ENCODE peak calls at places on chromosomes 6 and 20, in five cellular contexts. One of them, this sample, is unnamed.

GRCh38 chr6:155224031-155224451 is 39.8 kb upstream of the CLDN20 start:
- DNase-seq in neuronal stem cell: no peak
- DNase-seq in CD8-positive, alpha-beta T cell: no peak
- DNase-seq in heart right ventricle: no peak
- DNase-seq in heart left ventricle: no peak
- DNase-seq in this sample: no peak

GRCh38 chr20:13865825-13866351 is 81.1 kb downstream of the NDUFAF5 start:
- DNase-seq in neuronal stem cell: no peak
- DNase-seq in heart left ventricle: no peak
- DNase-seq in CD8-positive, alpha-beta T cell: no peak
- DNase-seq in heart right ventricle: no peak
- DNase-seq in this sample: no peak

GRCh38 chr6:43860285-43860684 is 90.3 kb downstream of the VEGFA start:
- DNase-seq in CD8-positive, alpha-beta T cell: no peak
- DNase-seq in heart right ventricle: no peak
- DNase-seq in neuronal stem cell: no peak
- DNase-seq in heart left ventricle: no peak
- DNase-seq in this sample: no peak

GRCh38 chr6:148608211-148608951 is 138.4 kb upstream of the UST start:
- DNase-seq in heart right ventricle: no peak
- DNase-seq in heart left ventricle: no peak
- DNase-seq in neuronal stem cell: no peak
- DNase-seq in CD8-positive, alpha-beta T cell: no peak
- DNase-seq in this sample: no peak

GRCh38 chr6:16901777-16902176 is 140.5 kb upstream of the ATXN1 start:
- DNase-seq in heart right ventricle: peak; percentile 11
- DNase-seq in neuronal stem cell: no peak
- DNase-seq in heart left ventricle: peak; percentile 42
- DNase-seq in CD8-positive, alpha-beta T cell: no peak
- DNase-seq in this sample: no peak

GRCh38 chr6:81762132-81762531 is 9.7 kb upstream of the TENT5A start:
- DNase-seq in CD8-positive, alpha-beta T cell: no peak
- DNase-seq in heart left ventricle: no peak
- DNase-seq in neuronal stem cell: no peak
- DNase-seq in heart right ventricle: no peak
- DNase-seq in this sample: no peak

GRCh38 chr20:58839474-58839874 is 11.2 kb downstream of the GNAS-AS1 start:
- DNase-seq in heart right ventricle: peak; percentile 34
- DNase-seq in neuronal stem cell: no peak
- DNase-seq in heart left ventricle: no peak
- DNase-seq in CD8-positive, alpha-beta T cell: peak; percentile 46
- DNase-seq in this sample: peak; percentile 79

GRCh38 chr20:19609642-19610223 is 148.3 kb upstream of the RIN2 start:
- DNase-seq in CD8-positive, alpha-beta T cell: no peak
- DNase-seq in neuronal stem cell: no peak
- DNase-seq in heart right ventricle: no peak
- DNase-seq in heart left ventricle: no peak
- DNase-seq in this sample: no peak

GRCh38 chr6:25418463-25419052 is 139.4 kb downstream of the CARMIL1 start:
- DNase-seq in neuronal stem cell: no peak
- DNase-seq in heart right ventricle: no peak
- DNase-seq in CD8-positive, alpha-beta T cell: no peak
- DNase-seq in heart left ventricle: no peak
- DNase-seq in this sample: no peak

GRCh38 chr6:28005975-28006374 is 48.9 kb downstream of the OR2B6 start:
- DNase-seq in neuronal stem cell: no peak
- DNase-seq in CD8-positive, alpha-beta T cell: no peak
- DNase-seq in heart right ventricle: no peak
- DNase-seq in heart left ventricle: no peak
- DNase-seq in this sample: no peak

GRCh38 chr6:66930559-66931290 is 1223.7 kb upstream of the EYS start:
- DNase-seq in heart right ventricle: no peak
- DNase-seq in neuronal stem cell: no peak
- DNase-seq in heart left ventricle: no peak
- DNase-seq in CD8-positive, alpha-beta T cell: no peak
- DNase-seq in this sample: no peak

GRCh38 chr20:37311710-37312355 is 22.4 kb downstream of the MANBAL start:
- DNase-seq in neuronal stem cell: no peak
- DNase-seq in heart right ventricle: no peak
- DNase-seq in heart left ventricle: no peak
- DNase-seq in CD8-positive, alpha-beta T cell: no peak
- DNase-seq in this sample: no peak

GRCh38 chr6:38676236-38676973 is 26.5 kb downstream of the GLO1 start:
- DNase-seq in CD8-positive, alpha-beta T cell: no peak
- DNase-seq in heart right ventricle: no peak
- DNase-seq in neuronal stem cell: no peak
- DNase-seq in heart left ventricle: no peak
- DNase-seq in this sample: no peak

GRCh38 chr6:73579851-73580246 is 59.0 kb upstream of the EEF1A1 start:
- DNase-seq in CD8-positive, alpha-beta T cell: no peak
- DNase-seq in neuronal stem cell: peak; percentile 24
- DNase-seq in heart right ventricle: peak; percentile 33
- DNase-seq in heart left ventricle: peak; percentile 35
- DNase-seq in this sample: peak; percentile 67

GRCh38 chr20:4156411-4156810 is 141.1 kb upstream of the RNF24 start:
- DNase-seq in heart right ventricle: no peak
- DNase-seq in CD8-positive, alpha-beta T cell: no peak
- DNase-seq in neuronal stem cell: no peak
- DNase-seq in heart left ventricle: no peak
- DNase-seq in this sample: no peak

GRCh38 chr6:45388328-45388727 is 10.6 kb upstream of the SUPT3H start:
- DNase-seq in CD8-positive, alpha-beta T cell: no peak
- DNase-seq in neuronal stem cell: no peak
- DNase-seq in heart left ventricle: no peak
- DNase-seq in heart right ventricle: no peak
- DNase-seq in this sample: no peak

GRCh38 chr20:63645218-63645617 is 8.0 kb downstream of the STMN3 start:
- DNase-seq in CD8-positive, alpha-beta T cell: no peak
- DNase-seq in heart right ventricle: no peak
- DNase-seq in neuronal stem cell: no peak
- DNase-seq in heart left ventricle: no peak
- DNase-seq in this sample: no peak

GRCh38 chr6:161116554-161117328 is 125.2 kb downstream of the MAP3K4 start:
- DNase-seq in heart right ventricle: no peak
- DNase-seq in heart left ventricle: no peak
- DNase-seq in CD8-positive, alpha-beta T cell: no peak
- DNase-seq in neuronal stem cell: no peak
- DNase-seq in this sample: no peak

GRCh38 chr6:17291778-17292177 is 10.6 kb downstream of the RBM24 start:
- DNase-seq in CD8-positive, alpha-beta T cell: no peak
- DNase-seq in heart left ventricle: peak; percentile 39
- DNase-seq in heart right ventricle: no peak
- DNase-seq in neuronal stem cell: no peak
- DNase-seq in this sample: peak; percentile 92

GRCh38 chr6:157984165-157984564 is 2.5 kb downstream of the SYNJ2 start:
- DNase-seq in CD8-positive, alpha-beta T cell: no peak
- DNase-seq in heart right ventricle: no peak
- DNase-seq in neuronal stem cell: no peak
- DNase-seq in heart left ventricle: no peak
- DNase-seq in this sample: no peak

GRCh38 chr6:109834131-109834530 is 143.0 kb downstream of the FIG4 start:
- DNase-seq in CD8-positive, alpha-beta T cell: no peak
- DNase-seq in neuronal stem cell: no peak
- DNase-seq in heart left ventricle: no peak
- DNase-seq in heart right ventricle: no peak
- DNase-seq in this sample: no peak

GRCh38 chr20:24303393-24303792 is 166.0 kb upstream of the SYNDIG1 start:
- DNase-seq in CD8-positive, alpha-beta T cell: no peak
- DNase-seq in neuronal stem cell: no peak
- DNase-seq in heart right ventricle: no peak
- DNase-seq in heart left ventricle: no peak
- DNase-seq in this sample: no peak

GRCh38 chr6:43308101-43308989 is at the start of gene CRIP3:
- DNase-seq in CD8-positive, alpha-beta T cell: peak; percentile 57
- DNase-seq in heart left ventricle: peak; percentile 61
- DNase-seq in neuronal stem cell: peak; percentile 48
- DNase-seq in heart right ventricle: peak; percentile 43
- DNase-seq in this sample: peak; percentile 11

GRCh38 chr20:51631011-51631950 is 88.8 kb upstream of the NFATC2 start:
- DNase-seq in neuronal stem cell: no peak
- DNase-seq in heart left ventricle: peak; percentile 55
- DNase-seq in CD8-positive, alpha-beta T cell: no peak
- DNase-seq in heart right ventricle: peak; percentile 74
- DNase-seq in this sample: peak; percentile 48

GRCh38 chr6:143564484-143565017 is 53.0 kb upstream of the FUCA2 start:
- DNase-seq in CD8-positive, alpha-beta T cell: no peak
- DNase-seq in heart right ventricle: peak; percentile 70
- DNase-seq in heart left ventricle: peak; percentile 83
- DNase-seq in neuronal stem cell: no peak
- DNase-seq in this sample: no peak

GRCh38 chr20:59938696-59939051 is 1.4 kb downstream of the PPP1R3D start:
- DNase-seq in CD8-positive, alpha-beta T cell: no peak
- DNase-seq in heart left ventricle: peak; percentile 53
- DNase-seq in neuronal stem cell: no peak
- DNase-seq in heart right ventricle: peak; percentile 40
- DNase-seq in this sample: no peak

GRCh38 chr6:105810105-105810921 is 275.8 kb upstream of the PRDM1 start:
- DNase-seq in neuronal stem cell: no peak
- DNase-seq in heart left ventricle: peak; percentile 57
- DNase-seq in CD8-positive, alpha-beta T cell: no peak
- DNase-seq in heart right ventricle: peak; percentile 23
- DNase-seq in this sample: no peak

GRCh38 chr6:161596807-161597505 is 323.1 kb upstream of the AGPAT4 start:
- DNase-seq in neuronal stem cell: no peak
- DNase-seq in CD8-positive, alpha-beta T cell: no peak
- DNase-seq in heart right ventricle: no peak
- DNase-seq in heart left ventricle: no peak
- DNase-seq in this sample: peak; percentile 30

GRCh38 chr6:27814665-27815424 is 97.4 kb downstream of the OR2B2 start:
- DNase-seq in heart left ventricle: peak; percentile 69
- DNase-seq in heart right ventricle: peak; percentile 79
- DNase-seq in CD8-positive, alpha-beta T cell: peak; percentile 81
- DNase-seq in neuronal stem cell: peak; percentile 91
- DNase-seq in this sample: no peak

GRCh38 chr6:43609402-43609801 is 19.7 kb downstream of the GTPBP2 start:
- DNase-seq in heart left ventricle: no peak
- DNase-seq in neuronal stem cell: no peak
- DNase-seq in CD8-positive, alpha-beta T cell: no peak
- DNase-seq in heart right ventricle: no peak
- DNase-seq in this sample: no peak

GRCh38 chr20:20435453-20435852 is 67.5 kb downstream of the INSM1 start:
- DNase-seq in CD8-positive, alpha-beta T cell: no peak
- DNase-seq in neuronal stem cell: no peak
- DNase-seq in heart right ventricle: no peak
- DNase-seq in heart left ventricle: no peak
- DNase-seq in this sample: no peak

GRCh38 chr20:50348118-50348517 is 157.5 kb downstream of the CEBPB start:
- DNase-seq in CD8-positive, alpha-beta T cell: no peak
- DNase-seq in heart left ventricle: peak; percentile 71
- DNase-seq in heart right ventricle: peak; percentile 55
- DNase-seq in neuronal stem cell: no peak
- DNase-seq in this sample: no peak

GRCh38 chr6:158328446-158328845 is 16.2 kb downstream of the TULP4 start:
- DNase-seq in neuronal stem cell: no peak
- DNase-seq in CD8-positive, alpha-beta T cell: no peak
- DNase-seq in heart right ventricle: no peak
- DNase-seq in heart left ventricle: no peak
- DNase-seq in this sample: no peak

GRCh38 chr6:9957330-9957729 is 457.5 kb downstream of the TFAP2A start:
- DNase-seq in heart left ventricle: no peak
- DNase-seq in neuronal stem cell: no peak
- DNase-seq in heart right ventricle: no peak
- DNase-seq in CD8-positive, alpha-beta T cell: no peak
- DNase-seq in this sample: no peak
- H3K4me3 ChIP-seq in heart left ventricle: no peak overlapping the region
- H3K4me3 ChIP-seq in neuronal stem cell: no peak overlapping the region
- H3K4me3 ChIP-seq in heart right ventricle: no peak overlapping the region
- H3K4me3 ChIP-seq in CD8-positive, alpha-beta T cell: no peak overlapping the region
- H3K4me3 ChIP-seq in this sample: no peak overlapping the region

DNA sequence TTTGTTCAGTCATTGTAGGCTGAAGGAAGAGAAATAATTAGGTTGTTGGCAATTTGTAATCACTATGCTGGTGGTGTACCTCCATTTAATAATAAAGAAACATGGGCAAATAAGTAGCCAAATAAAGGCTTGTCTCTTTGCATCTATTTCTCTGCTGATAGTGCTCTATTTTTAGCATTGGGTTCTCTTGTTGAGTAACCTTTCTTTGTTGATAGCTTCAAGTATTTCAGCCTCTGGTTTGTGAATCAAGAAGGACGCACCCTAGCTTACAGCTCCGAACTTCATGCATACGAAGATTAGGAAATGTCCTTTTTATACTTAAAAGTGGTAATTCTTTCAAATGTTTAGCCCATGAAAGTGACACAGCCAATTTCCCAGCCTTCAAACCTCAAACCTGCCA is 2.6 kb downstream of the PPP1R14C start:
- DNase-seq in CD8-positive, alpha-beta T cell: no peak
- DNase-seq in heart left ventricle: no peak
- DNase-seq in heart right ventricle: no peak
- DNase-seq in neuronal stem cell: no peak
- DNase-seq in this sample: no peak
- H3K4me1 ChIP-seq in CD8-positive, alpha-beta T cell: no peaks in the 10 kb centered on the region
- H3K4me1 ChIP-seq in heart left ventricle: no peaks in the 10 kb centered on the region
- H3K4me1 ChIP-seq in heart right ventricle: peaks cover 16% of the 10 kb centered on the region
- H3K4me1 ChIP-seq in neuronal stem cell: peaks cover 7% of the 10 kb centered on the region
- H3K4me1 ChIP-seq in this sample: peaks cover 5% of the 10 kb centered on the region

GRCh38 chr20:15257471-15257870 is 920.1 kb upstream of the FLRT3 start:
- DNase-seq in heart left ventricle: no peak
- DNase-seq in neuronal stem cell: no peak
- DNase-seq in CD8-positive, alpha-beta T cell: no peak
- DNase-seq in heart right ventricle: no peak
- DNase-seq in this sample: no peak

GRCh38 chr20:15248618-15249395 is 911.4 kb upstream of the FLRT3 start:
- DNase-seq in neuronal stem cell: no peak
- DNase-seq in CD8-positive, alpha-beta T cell: no peak
- DNase-seq in heart right ventricle: no peak
- DNase-seq in heart left ventricle: no peak
- DNase-seq in this sample: no peak

GRCh38 chr20:15257071-15257470 is 919.7 kb upstream of the FLRT3 start:
- DNase-seq in heart left ventricle: no peak
- DNase-seq in CD8-positive, alpha-beta T cell: no peak
- DNase-seq in neuronal stem cell: no peak
- DNase-seq in heart right ventricle: no peak
- DNase-seq in this sample: no peak

GRCh38 chr20:15252289-15252688 is 914.9 kb upstream of the FLRT3 start:
- DNase-seq in heart right ventricle: no peak
- DNase-seq in neuronal stem cell: no peak
- DNase-seq in heart left ventricle: no peak
- DNase-seq in CD8-positive, alpha-beta T cell: no peak
- DNase-seq in this sample: no peak

DNA sequence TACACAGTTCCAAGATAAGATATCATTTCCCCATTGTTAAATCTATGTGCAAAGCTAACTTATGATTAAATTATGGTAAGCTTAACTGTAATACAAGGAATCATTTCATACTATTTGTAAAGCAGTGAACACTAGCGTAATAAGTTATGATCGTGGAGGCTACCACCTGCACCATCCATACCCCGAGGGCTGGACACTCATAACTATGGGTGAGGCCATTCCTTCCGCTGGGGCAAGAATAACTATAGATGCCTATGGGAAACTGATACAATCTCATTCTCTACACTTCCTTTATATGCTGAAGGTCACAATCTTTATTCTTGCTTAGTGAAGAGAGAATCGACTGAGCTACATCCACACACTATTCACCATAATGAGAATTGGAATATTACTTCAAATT is 916.0 kb upstream of the FLRT3 start:
- DNase-seq in heart right ventricle: no peak
- DNase-seq in heart left ventricle: no peak
- DNase-seq in CD8-positive, alpha-beta T cell: no peak
- DNase-seq in neuronal stem cell: no peak
- DNase-seq in this sample: no peak
- H3K36me3 ChIP-seq in heart right ventricle: no peaks in the 10 kb centered on the region
- H3K36me3 ChIP-seq in heart left ventricle: no peaks in the 10 kb centered on the region
- H3K36me3 ChIP-seq in CD8-positive, alpha-beta T cell: no peaks in the 10 kb centered on the region
- H3K36me3 ChIP-seq in neuronal stem cell: no peaks in the 10 kb centered on the region
- H3K36me3 ChIP-seq in this sample: no peaks in the 10 kb centered on the region

GRCh38 chr6:37056112-37056403 is 50.6 kb downstream of the FGD2 start:
- DNase-seq in heart left ventricle: no peak
- DNase-seq in CD8-positive, alpha-beta T cell: no peak
- DNase-seq in neuronal stem cell: no peak
- DNase-seq in heart right ventricle: no peak
- DNase-seq in this sample: no peak
- H3K4me3 ChIP-seq in heart left ventricle: no peak overlapping the region
- H3K4me3 ChIP-seq in CD8-positive, alpha-beta T cell: no peak overlapping the region
- H3K4me3 ChIP-seq in neuronal stem cell: no peak overlapping the region
- H3K4me3 ChIP-seq in heart right ventricle: no peak overlapping the region
- H3K4me3 ChIP-seq in this sample: no peak overlapping the region